ENCODE peak calls at places on chromosomes 1 and 21, in ten cellular contexts. E, P, U, I, M, C, J, O, F and H are unnamed samples.

GRCh38 chr1:201016211-201016651 is 7.3 kb downstream of the KIF21B start:
- DNase-seq in M (no peak), J (no peak), U (no peak), O (no peak), I (peak; percentile 71), E (no peak), F (no peak), P (no peak), C (no peak), H (no peak)

GRCh38 chr1:156077430-156077760 is 4.9 kb downstream of the MEX3A start:
- DNase-seq in I (no peak), C (no peak), J (no peak), M (no peak), O (no peak), E (no peak), F (no peak), P (no peak), U (no peak), H (no peak)

GRCh38 chr1:173411835-173412742 is 65.0 kb upstream of the PRDX6 start:
- DNase-seq in I (no peak), J (peak; percentile 72), F (no peak), C (no peak), M (no peak), P (no peak), U (no peak), O (no peak), E (no peak), H (no peak)

GRCh38 chr1:44700573-44700972 is 26.1 kb downstream of the ARMH1 start:
- DNase-seq in U (no peak), O (no peak), F (no peak), M (no peak), J (no peak), I (no peak), C (no peak), E (no peak), P (no peak), H (no peak)

GRCh38 chr1:15975358-15975804 is 520 bp downstream of the ZBTB17 start:
- DNase-seq in U (peak; percentile 31), C (no peak), O (peak; percentile 63), P (no peak), M (peak; percentile 62), J (no peak), E (peak; percentile 51), F (peak; percentile 39), I (peak; percentile 64), H (peak; percentile 58)

GRCh38 chr1:2234762-2235113 is 6.6 kb downstream of the SKI start:
- DNase-seq in C (no peak), E (no peak), M (peak; percentile 53), F (no peak), J (no peak), U (no peak), P (no peak), I (no peak), O (no peak), H (no peak)

GRCh38 chr21:20445971-20446370 is 552.2 kb upstream of the NCAM2 start:
- DNase-seq in F (no peak), C (no peak), M (no peak), I (no peak), O (no peak), E (no peak), J (no peak), U (no peak), P (no peak), H (no peak)

GRCh38 chr21:16420086-16420724 is 690.4 kb downstream of the USP25 start:
- DNase-seq in P (no peak), O (no peak), F (no peak), C (peak; percentile 66), E (no peak), U (peak; percentile 42), I (no peak), M (no peak), J (no peak), H (no peak)

GRCh38 chr1:218585565-218586184 is 240.5 kb downstream of the TGFB2 start:
- DNase-seq in O (no peak), C (peak; percentile 40), U (no peak), P (no peak), E (no peak), F (no peak), M (no peak), I (no peak), J (peak; percentile 83), H (no peak)